ENCODE peak calls at places on chromosomes 2 and 18, in five cellular contexts. C is A673, J is lung, A is Peyer's patch, K is PC-3. Z is an unnamed sample. For H3K4me1, the result is how much of the 10 kb centered on the place peaks cover.

GRCh38 chr18:8478166-8478967 is 130.9 kb upstream of the RAB12 start:
- DNase-seq in K (peak), J (peak), C (peak), A (peak), Z (peak)

GRCh38 chr18:12886498-12887126 is 2.6 kb upstream of the PTPN2 start:
- DNase-seq in C (peak), K (peak), A (no peak), J (no peak), Z (no peak)

GRCh38 chr2:163011035-163011434 is 172.5 kb upstream of the KCNH7 start:
- DNase-seq in C (no peak), A (no peak), J (no peak), K (no peak), Z (no peak)

GRCh38 chr2:55810621-55811020 is 113.0 kb downstream of the EFEMP1 start:
- DNase-seq in C (no peak), J (no peak), A (no peak), K (peak), Z (peak)

GRCh38 chr2:24831736-24832421 is 38.7 kb downstream of the CENPO start:
- DNase-seq in A (peak), K (no peak), C (no peak), J (no peak), Z (peak)

GRCh38 chr2:190882327-190882766 is 1.7 kb downstream of the GLS start:
- DNase-seq in K (no peak), C (no peak), A (no peak), J (no peak), Z (no peak)

GRCh38 chr2:120473522-120474271 is 127.8 kb downstream of the INHBB start:
- DNase-seq in K (peak), C (no peak), J (no peak), A (peak), Z (peak)

GRCh38 chr2:3488768-3489448 is 30.4 kb downstream of the ADI1 start:
- DNase-seq in K (no peak), J (no peak), C (no peak), A (no peak), Z (no peak)

GRCh38 chr18:78658531-78658930 is 321.1 kb upstream of the SALL3 start:
- DNase-seq in J (no peak), C (no peak), K (no peak), A (no peak), Z (no peak)

GRCh38 chr2:190978389-190979053 is 35.5 kb downstream of the STAT1 start:
- DNase-seq in C (no peak), K (peak), A (no peak), J (no peak), Z (no peak)

GRCh38 chr2:226185613-226186211 is 613.9 kb downstream of the IRS1 start:
- DNase-seq in C (peak), J (no peak), A (no peak), K (peak), Z (peak)

GRCh38 chr2:40317047-40317446 is 134.8 kb downstream of the SLC8A1 start:
- DNase-seq in K (peak), A (no peak), J (no peak), C (no peak), Z (no peak)

GRCh38 chr2:189022002-189022401 is 47.8 kb downstream of the COL3A1 start:
- DNase-seq in J (no peak), K (peak), A (no peak), C (no peak), Z (no peak)

DNA sequence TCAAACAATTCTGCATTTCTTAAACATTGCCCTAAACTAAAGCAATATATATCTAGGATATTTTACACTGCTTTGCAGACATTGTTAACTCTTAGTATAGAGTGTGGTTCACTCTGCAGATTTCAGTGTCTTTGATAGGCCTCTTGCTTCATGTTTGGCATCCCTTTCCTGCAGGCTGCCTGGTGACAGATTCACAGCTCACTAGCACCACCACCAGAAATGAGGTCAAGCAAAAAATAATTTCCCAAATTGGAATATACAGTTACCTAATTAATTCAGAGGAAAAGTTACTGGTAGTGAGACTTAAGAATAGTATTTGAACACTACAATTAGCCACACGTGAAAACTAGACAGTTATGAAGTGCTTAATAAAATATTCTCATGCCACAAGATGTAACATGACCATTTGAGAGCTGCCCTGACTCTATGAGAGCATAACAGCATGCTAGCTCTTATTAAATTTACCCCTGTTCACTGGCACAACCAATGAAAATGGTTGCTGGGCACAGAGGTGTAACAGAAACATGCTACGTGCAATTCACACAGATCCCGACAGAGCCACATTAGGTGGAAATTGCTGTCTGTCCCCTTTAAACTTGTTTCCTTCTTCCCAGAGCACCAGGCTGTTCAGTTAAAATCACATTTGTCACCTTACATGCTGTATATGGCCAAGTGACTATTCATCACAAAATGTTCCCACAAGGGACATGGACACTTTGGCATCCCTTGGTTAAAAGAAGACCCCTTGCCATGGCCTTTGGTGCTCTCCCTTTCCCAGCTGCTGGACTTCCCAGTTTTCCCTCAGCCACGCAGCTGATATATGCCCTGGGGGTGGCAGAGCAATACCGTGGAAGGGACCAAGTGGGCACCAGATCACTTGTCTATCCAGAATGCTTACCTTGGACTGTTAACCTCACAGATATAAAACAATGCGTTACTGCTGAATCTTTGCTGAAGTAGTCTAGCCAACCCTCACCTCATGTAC is 35.7 kb downstream of the PAIP2B start:
- DNase-seq in A (no peak), C (peak), K (peak), J (no peak), Z (no peak)
- TF ChIP-seq CTCF in A (no peak), C (peak), K (peak), J (no peak), Z (no peak)

GRCh38 chr2:212997526-212998020 is 153.8 kb downstream of the IKZF2 start:
- DNase-seq in C (no peak), A (no peak), K (no peak), J (no peak), Z (no peak)

GRCh38 chr2:212994976-212995375 is 156.4 kb downstream of the IKZF2 start:
- DNase-seq in J (no peak), A (no peak), K (peak), C (no peak), Z (no peak)

GRCh38 chr2:212998629-212999359 is 152.6 kb downstream of the IKZF2 start:
- DNase-seq in J (no peak), C (no peak), A (no peak), K (no peak), Z (no peak)

GRCh38 chr2:212991120-212991519 is 160.3 kb downstream of the IKZF2 start:
- DNase-seq in J (no peak), K (no peak), A (no peak), C (no peak), Z (no peak)

GRCh38 chr2:212995920-212996319 is 155.5 kb downstream of the IKZF2 start:
- DNase-seq in A (no peak), J (no peak), C (no peak), K (peak), Z (no peak)
- H3K4me1 ChIP-seq in A (under half), J (under half), C (under half), K (under half), Z (under half)

GRCh38 chr2:221262651-221263050 is 309.5 kb downstream of the EPHA4 start:
- DNase-seq in J (no peak), A (no peak), K (no peak), C (no peak), Z (no peak)

GRCh38 chr2:221258464-221258863 is 313.6 kb downstream of the EPHA4 start:
- DNase-seq in A (no peak), K (no peak), C (no peak), J (no peak), Z (no peak)

GRCh38 chr2:221268631-221269030 is 303.5 kb downstream of the EPHA4 start:
- DNase-seq in K (no peak), A (no peak), J (no peak), C (no peak), Z (no peak)

GRCh38 chr2:221263572-221263971 is 308.5 kb downstream of the EPHA4 start:
- DNase-seq in K (no peak), A (no peak), C (no peak), J (no peak), Z (no peak)

DNA sequence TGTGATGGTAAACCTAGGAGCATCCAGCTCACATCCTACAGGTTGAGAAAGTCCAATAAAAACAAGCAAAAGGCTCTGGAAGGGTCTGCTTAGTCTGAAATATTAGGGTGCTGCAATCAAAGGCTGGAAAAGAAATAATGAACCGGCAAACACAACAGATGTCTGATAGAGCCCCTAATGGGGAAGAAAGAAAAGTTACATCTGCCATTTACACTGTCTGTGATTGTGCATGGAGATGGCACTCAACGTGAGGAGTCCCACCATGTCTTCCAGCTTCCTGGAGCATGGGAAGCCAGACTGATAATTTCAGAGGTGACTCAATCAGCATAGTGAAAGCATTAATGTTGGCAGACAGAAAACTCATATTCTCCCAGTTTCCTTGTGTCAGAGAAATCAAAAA is 307.8 kb downstream of the EPHA4 start:
- DNase-seq in K (no peak), C (peak), A (no peak), J (no peak), Z (no peak)
- TF ChIP-seq CTCF in K (no peak), C (peak), A (no peak), J (no peak), Z (no peak)

GRCh38 chr18:31237142-31237541 is 74.5 kb upstream of the DSC1 start:
- DNase-seq in J (no peak), K (no peak), C (no peak), A (no peak), Z (no peak)
- H3K4me1 ChIP-seq in J (under half), K (under half), C (under half), A (under half), Z (under half)

GRCh38 chr2:233999182-233999581 is 51.3 kb upstream of the SPP2 start:
- DNase-seq in A (no peak), K (no peak), J (no peak), C (no peak), Z (no peak)
- TF ChIP-seq CTCF in A (no peak), K (no peak), J (no peak), C (no peak), Z (no peak)

GRCh38 chr2:207138573-207139297 is 27.0 kb downstream of the KLF7 start:
- DNase-seq in J (no peak), A (no peak), K (no peak), C (no peak), Z (no peak)
- H3K4me1 ChIP-seq in J (under half), A (under half), K (under half), C (under half), Z (under half)

GRCh38 chr2:223837290-223838061 is at the start of gene AP1S3:
- DNase-seq in C (peak), A (peak), J (peak), K (peak), Z (peak)
- TF ChIP-seq CTCF in C (no peak), A (peak), J (no peak), K (no peak), Z (peak)

GRCh38 chr2:8656811-8657210 is 25.0 kb upstream of the ID2 start:
- DNase-seq in J (no peak), K (no peak), C (no peak), A (no peak), Z (no peak)

GRCh38 chr2:8658064-8658862 is 23.6 kb upstream of the ID2 start:
- DNase-seq in J (no peak), A (no peak), C (no peak), K (no peak), Z (no peak)

GRCh38 chr2:8654483-8654882 is 27.4 kb upstream of the ID2 start:
- DNase-seq in A (no peak), J (no peak), C (no peak), K (no peak), Z (no peak)

GRCh38 chr2:8657423-8658062 is 24.3 kb upstream of the ID2 start:
- DNase-seq in C (no peak), J (no peak), A (no peak), K (no peak), Z (no peak)

GRCh38 chr2:8656160-8656641 is 25.7 kb upstream of the ID2 start:
- DNase-seq in J (no peak), A (no peak), C (no peak), K (peak), Z (no peak)
- H3K4me1 ChIP-seq in J (under half), A (under half), C (under half), K (under half), Z (under half)

GRCh38 chr2:15159751-15160177 is 401.4 kb downstream of the NBAS start:
- DNase-seq in A (no peak), J (no peak), K (peak), C (peak), Z (no peak)
- TF ChIP-seq CTCF in A (peak), J (peak), K (peak), C (peak), Z (peak)

GRCh38 chr2:159445307-159445706 is 158.8 kb upstream of the WDSUB1 start:
- DNase-seq in A (no peak), J (no peak), K (no peak), C (no peak), Z (no peak)

GRCh38 chr2:159441182-159441581 is 154.7 kb upstream of the WDSUB1 start:
- DNase-seq in J (no peak), C (no peak), A (no peak), K (no peak), Z (no peak)

GRCh38 chr2:159439421-159439820 is 152.9 kb upstream of the WDSUB1 start:
- DNase-seq in J (no peak), A (no peak), C (no peak), K (peak), Z (no peak)

GRCh38 chr2:159444728-159445127 is 158.2 kb upstream of the WDSUB1 start:
- DNase-seq in C (no peak), J (no peak), A (no peak), K (no peak), Z (no peak)

GRCh38 chr2:159442159-159442852 is 155.8 kb upstream of the WDSUB1 start:
- DNase-seq in K (peak), C (no peak), A (no peak), J (no peak), Z (no peak)
- H3K4me1 ChIP-seq in K (under half), C (under half), A (under half), J (under half), Z (under half)